ENCODE peak calls at places on chromosomes 2 and 18, in seven cellular contexts. U is cardiac fibroblast; D is CD8-positive, alpha-beta T cell; F is psoas muscle; G is IMR-90; S is lower lobe of right lung; I is right lobe of liver. E is an unnamed sample.

GRCh38 chr2:159902722-159903121 is 104.7 kb upstream of the CD302 start:
- DNase-seq in U (no peak), D (no peak), F (no peak), G (no peak), S (no peak), I (no peak), E (no peak)

GRCh38 chr18:43847164-43848091 is 570.1 kb upstream of the SYT4 start:
- DNase-seq in U (peak), D (no peak), F (no peak), G (peak), S (no peak), I (no peak), E (peak)

GRCh38 chr2:44191739-44192138 is 23.1 kb downstream of the PPM1B start:
- DNase-seq in U (peak), D (no peak), F (no peak), G (no peak), S (no peak), I (no peak), E (no peak)

GRCh38 chr18:35581555-35582309 is at the start of gene GALNT1:
- DNase-seq in U (peak), D (peak), F (peak), G (peak), S (peak), I (peak), E (peak)

GRCh38 chr2:24337958-24338357 is 22.4 kb downstream of the ITSN2 start:
- DNase-seq in U (no peak), D (no peak), F (no peak), G (no peak), S (no peak), I (no peak), E (no peak)

GRCh38 chr2:15302154-15302553 is 259.0 kb downstream of the NBAS start:
- DNase-seq in U (peak), D (no peak), F (no peak), G (peak), S (no peak), I (no peak), E (peak)

GRCh38 chr2:40395169-40396023 is 56.5 kb downstream of the SLC8A1 start:
- DNase-seq in U (no peak), D (no peak), F (no peak), G (no peak), S (no peak), I (no peak), E (no peak)

GRCh38 chr2:227016894-227017293 is 147.1 kb downstream of the COL4A4 start:
- DNase-seq in U (no peak), D (no peak), F (no peak), G (peak), S (no peak), I (no peak), E (no peak)

GRCh38 chr2:11344956-11345671 is 678 bp upstream of the ROCK2 start:
- DNase-seq in U (peak), D (peak), F (peak), G (peak), S (peak), I (peak), E (peak)

GRCh38 chr18:51190000-51190399 is 7.5 kb downstream of the MEX3C start:
- DNase-seq in U (no peak), D (no peak), F (no peak), G (no peak), S (no peak), I (no peak), E (no peak)

GRCh38 chr18:2538844-2539243 is 32.5 kb downstream of the METTL4 start:
- DNase-seq in U (peak), D (no peak), F (no peak), G (no peak), S (no peak), I (no peak), E (peak)

GRCh38 chr2:224816816-224817215 is 100.7 kb upstream of the CCDC195 start:
- DNase-seq in U (peak), D (no peak), F (no peak), G (peak), S (no peak), I (no peak), E (peak)

GRCh38 chr2:177545981-177546600 is 153.5 kb downstream of the AGPS start:
- DNase-seq in U (no peak), D (no peak), F (no peak), G (no peak), S (no peak), I (no peak), E (peak)

GRCh38 chr2:70985956-70986355 is 7.5 kb downstream of the ANKRD53 start:
- DNase-seq in U (no peak), D (no peak), F (no peak), G (no peak), S (no peak), I (peak), E (no peak)

GRCh38 chr2:158071018-158071417 is 30.7 kb upstream of the UPP2 start:
- DNase-seq in U (no peak), D (no peak), F (no peak), G (no peak), S (no peak), I (no peak), E (no peak)

GRCh38 chr18:76977108-76977621 is 154.8 kb downstream of the ZNF236 start:
- DNase-seq in U (peak), D (no peak), F (no peak), G (no peak), S (no peak), I (no peak), E (no peak)

GRCh38 chr2:53939656-53940055 is 31.1 kb downstream of the PSME4 start:
- DNase-seq in U (no peak), D (no peak), F (no peak), G (peak), S (no peak), I (no peak), E (peak)

GRCh38 chr2:11466307-11467125 is 555 bp upstream of the E2F6 start:
- DNase-seq in U (no peak), D (no peak), F (peak), G (no peak), S (peak), I (peak), E (no peak)

GRCh38 chr2:66573866-66574265 is 138.9 kb downstream of the MEIS1 start:
- DNase-seq in U (no peak), D (no peak), F (no peak), G (peak), S (no peak), I (no peak), E (peak)

GRCh38 chr2:66575625-66576371 is 140.9 kb downstream of the MEIS1 start:
- DNase-seq in U (peak), D (no peak), F (peak), G (peak), S (peak), I (peak), E (peak)

GRCh38 chr2:66573412-66573811 is 138.5 kb downstream of the MEIS1 start:
- DNase-seq in U (no peak), D (no peak), F (no peak), G (peak), S (no peak), I (no peak), E (no peak)

GRCh38 chr2:66576381-66577330 is 141.7 kb downstream of the MEIS1 start:
- DNase-seq in U (peak), D (no peak), F (peak), G (peak), S (no peak), I (no peak), E (peak)

GRCh38 chr2:66574701-66575624 is 140.0 kb downstream of the MEIS1 start:
- DNase-seq in U (peak), D (no peak), F (peak), G (peak), S (no peak), I (peak), E (peak)
- TF ChIP-seq CTCF in U (peak), D (no peak), F (peak), G (peak), S (peak), I (peak), E (peak)

GRCh38 chr18:79498662-79499061 is 102.9 kb downstream of the NFATC1 start:
- DNase-seq in U (no peak), D (no peak), F (no peak), G (no peak), S (no peak), I (peak), E (no peak)
- H3K4me3 ChIP-seq in U (no peak), D (no peak), F (no peak), G (no peak), S (no peak), I (no peak), E (no peak)

GRCh38 chr2:4718777-4719176 is 973.4 kb upstream of the SOX11 start:
- DNase-seq in U (no peak), D (no peak), F (no peak), G (no peak), S (no peak), I (no peak), E (no peak)

DNA sequence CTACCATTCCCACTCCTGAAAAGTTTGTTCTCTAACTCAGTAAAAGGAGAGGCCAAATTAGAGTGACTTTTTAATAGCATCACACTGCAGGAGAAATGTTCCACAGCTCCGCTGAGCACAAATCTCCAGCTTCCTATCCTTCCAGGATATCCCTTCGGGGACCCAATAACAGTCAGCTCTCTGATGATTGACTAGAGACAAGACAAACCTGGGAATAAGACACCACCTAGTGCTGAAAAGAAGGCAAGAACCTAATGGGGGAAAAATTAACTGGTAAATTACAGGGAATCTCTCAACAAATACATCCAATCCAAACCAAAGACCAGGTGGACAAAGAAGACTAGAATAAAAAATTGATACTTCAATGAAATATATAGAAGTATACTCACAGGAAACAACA is 977.1 kb upstream of the SOX11 start:
- DNase-seq in U (no peak), D (no peak), F (no peak), G (no peak), S (no peak), I (no peak), E (no peak)
- TF ChIP-seq CTCF in U (no peak), D (no peak), F (no peak), G (no peak), S (no peak), I (no peak), E (no peak)

GRCh38 chr2:120443946-120444345 is 98.0 kb downstream of the INHBB start:
- DNase-seq in U (no peak), D (no peak), F (no peak), G (no peak), S (no peak), I (no peak), E (no peak)

GRCh38 chr2:120441744-120442471 is 96.0 kb downstream of the INHBB start:
- DNase-seq in U (peak), D (no peak), F (no peak), G (peak), S (peak), I (peak), E (no peak)

GRCh38 chr2:120442923-120443571 is 97.1 kb downstream of the INHBB start:
- DNase-seq in U (no peak), D (no peak), F (no peak), G (no peak), S (peak), I (peak), E (no peak)

GRCh38 chr2:120441351-120441700 is 95.4 kb downstream of the INHBB start:
- DNase-seq in U (no peak), D (no peak), F (no peak), G (no peak), S (no peak), I (no peak), E (no peak)

GRCh38 chr2:120442541-120442922 is 96.6 kb downstream of the INHBB start:
- DNase-seq in U (no peak), D (no peak), F (no peak), G (no peak), S (no peak), I (no peak), E (no peak)
- H3K4me3 ChIP-seq in U (peak), D (peak), F (peak), G (no peak), S (peak), I (peak), E (no peak)

GRCh38 chr2:45743531-45744391 is 92.3 kb downstream of the PRKCE start:
- DNase-seq in U (peak), D (no peak), F (peak), G (peak), S (no peak), I (no peak), E (peak)
- TF ChIP-seq CTCF in U (no peak), D (no peak), F (no peak), G (no peak), S (no peak), I (no peak), E (no peak)

DNA sequence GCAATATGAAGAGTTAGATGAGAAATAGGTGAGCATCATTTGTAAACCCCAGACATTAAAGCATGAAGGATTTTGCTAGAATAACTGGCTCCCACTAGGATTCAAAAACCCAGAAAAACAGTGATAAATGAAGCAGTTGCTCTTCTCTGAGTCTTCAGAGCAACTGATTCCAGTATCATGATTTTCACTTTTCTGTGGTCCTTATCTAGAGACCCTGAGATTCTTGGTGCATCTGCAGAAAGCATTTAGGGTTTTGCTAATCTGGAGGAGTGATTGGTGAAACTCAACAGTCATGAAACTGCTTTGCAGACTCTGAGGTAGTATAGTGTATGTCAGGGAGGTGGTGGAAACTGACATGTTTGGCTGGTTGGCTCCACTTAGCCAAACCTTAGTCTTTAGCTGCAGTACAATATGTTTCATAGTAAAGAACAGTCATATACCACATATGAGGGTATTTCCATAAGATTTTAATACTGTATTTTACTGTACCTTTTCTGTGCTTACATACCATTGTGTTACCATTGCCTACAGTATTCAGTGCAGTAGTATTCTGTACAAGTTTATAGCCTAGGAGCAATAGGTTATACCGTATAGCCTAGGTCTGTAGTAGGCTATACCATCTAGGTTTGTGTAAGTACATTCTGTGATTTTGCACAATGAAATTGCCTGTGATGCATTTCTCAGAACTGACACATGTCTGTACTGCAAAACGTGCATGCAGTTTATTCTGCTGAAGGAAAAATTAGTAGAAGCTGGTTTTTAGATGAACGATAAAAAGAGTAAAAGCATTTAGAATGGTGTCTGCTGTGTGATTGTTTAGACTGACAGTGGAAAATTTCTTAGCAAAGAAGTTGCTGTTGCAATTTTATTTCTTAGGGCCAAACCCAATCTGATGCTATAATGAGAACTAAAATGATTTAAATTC is 23.8 kb downstream of the EML4 start:
- DNase-seq in U (no peak), D (no peak), F (no peak), G (no peak), S (no peak), I (no peak), E (no peak)
- H3K4me3 ChIP-seq in U (no peak), D (no peak), F (no peak), G (no peak), S (no peak), I (no peak), E (no peak)

E was measured in fibroblast of villous mesenchyme.